ENCODE peak calls at places on chromosomes 4 and X, in nine cellular contexts. L is HCT116, V is cardiac fibroblast, G is B cell, Q is tibial nerve, W is HL-60, K is PC-3, T is astrocyte of the spinal cord, U is uterus. A is an unnamed sample.

GRCh38 chr4:168811793-168812651 is 198.0 kb downstream of the CBR4 start:
- DNase-seq in L (no peak), G (no peak), U (peak), V (peak), K (no peak), Q (no peak), W (no peak), T (peak), A (peak)

GRCh38 chrX:132433001-132433400 is 55.8 kb downstream of the MBNL3 start:
- DNase-seq in G (no peak), U (no peak), T (no peak), V (no peak), W (no peak), K (no peak), Q (no peak), L (no peak), A (no peak)

GRCh38 chr4:151276787-151277557 is at the start of gene PRSS48:
- DNase-seq in Q (no peak), K (peak), L (peak), W (peak), G (peak), U (peak), V (peak), T (peak), A (peak)

GRCh38 chr4:54954656-54955388 is 170.6 kb downstream of the KDR start:
- DNase-seq in U (no peak), W (no peak), K (no peak), G (no peak), Q (no peak), L (no peak), V (peak), T (no peak), A (no peak)

GRCh38 chr4:31458813-31459212 is 738.6 kb downstream of the PCDH7 start:
- DNase-seq in Q (no peak), K (no peak), T (peak), W (no peak), L (no peak), G (no peak), V (peak), U (no peak), A (peak)

GRCh38 chr4:6926681-6927478 is 17.3 kb downstream of the TBC1D14 start:
- DNase-seq in U (no peak), G (no peak), V (peak), T (no peak), W (no peak), Q (no peak), K (no peak), L (no peak), A (peak)

GRCh38 chrX:153474718-153475117 is 4.3 kb upstream of the HAUS7 start:
- DNase-seq in W (no peak), G (peak), V (peak), L (no peak), U (peak), Q (no peak), T (peak), K (peak), A (peak)

GRCh38 chr4:100430441-100430840 is 87.4 kb downstream of the EMCN start:
- DNase-seq in U (no peak), Q (no peak), W (peak), V (no peak), K (no peak), T (no peak), L (no peak), G (no peak), A (no peak)

GRCh38 chr4:7348946-7349900 is 85.5 kb downstream of the PSAPL1 start:
- DNase-seq in G (no peak), W (no peak), U (no peak), L (no peak), V (no peak), T (no peak), K (no peak), Q (no peak), A (no peak)

GRCh38 chr4:6620891-6621555 is 19.5 kb upstream of the MRFAP1 start:
- DNase-seq in W (no peak), L (no peak), T (no peak), V (no peak), U (no peak), K (no peak), G (no peak), Q (no peak), A (no peak)

GRCh38 chr4:155426953-155427352 is 50.2 kb upstream of the MAP9 start:
- DNase-seq in L (no peak), W (no peak), K (no peak), V (no peak), G (no peak), Q (no peak), U (no peak), T (no peak), A (no peak)

GRCh38 chrX:27251369-27251768 is 211.8 kb downstream of the PPP4R3C start:
- DNase-seq in V (no peak), K (no peak), L (no peak), U (no peak), W (no peak), G (no peak), T (no peak), Q (no peak), A (no peak)

GRCh38 chr4:153260553-153261306 is 56.5 kb downstream of the TRIM2 start:
- DNase-seq in U (peak), W (no peak), T (peak), Q (no peak), L (no peak), G (no peak), K (no peak), V (peak), A (peak)

GRCh38 chrX:125132274-125132673 is 187.4 kb upstream of the TEX13C start:
- DNase-seq in T (no peak), U (no peak), G (no peak), L (no peak), K (peak), W (peak), Q (no peak), V (no peak), A (no peak)

GRCh38 chrX:150161092-150161672 is 201.9 kb upstream of the MAMLD1 start:
- DNase-seq in W (no peak), V (no peak), K (no peak), Q (no peak), G (no peak), T (no peak), L (no peak), U (no peak), A (no peak)

GRCh38 chr4:105698607-105699006 is 9.9 kb downstream of the INTS12 start:
- DNase-seq in V (no peak), L (no peak), W (no peak), Q (no peak), U (no peak), G (no peak), T (no peak), K (no peak), A (no peak)

GRCh38 chr4:38867478-38868054 is at the start of gene FAM114A1:
- DNase-seq in V (peak), G (peak), L (no peak), U (peak), Q (peak), K (peak), T (peak), W (no peak), A (peak)

GRCh38 chr4:186782302-186782701 is 58.6 kb upstream of the FAT1 start:
- DNase-seq in W (no peak), G (no peak), Q (no peak), T (no peak), V (no peak), L (no peak), U (no peak), K (no peak), A (no peak)

GRCh38 chr4:2275546-2276251 is 13.8 kb upstream of the MXD4 start:
- DNase-seq in K (no peak), G (no peak), L (no peak), U (no peak), Q (no peak), W (no peak), V (no peak), T (no peak), A (no peak)

GRCh38 chr4:105058177-105058812 is 88.4 kb upstream of the TET2 start:
- DNase-seq in K (peak), T (peak), V (peak), W (no peak), U (no peak), Q (no peak), G (no peak), L (peak), A (peak)

GRCh38 chr4:146165840-146166239 is 9.7 kb upstream of the LSM6 start:
- DNase-seq in V (peak), W (no peak), K (peak), U (no peak), Q (no peak), G (no peak), T (peak), L (no peak), A (peak)

GRCh38 chrX:45788941-45789348 is 588.3 kb upstream of the DIPK2B start:
- DNase-seq in Q (no peak), U (no peak), T (no peak), K (no peak), V (peak), W (no peak), G (no peak), L (no peak), A (no peak)

GRCh38 chr4:1975880-1976279 is 32.9 kb downstream of the NELFA start:
- DNase-seq in T (no peak), V (no peak), L (no peak), K (no peak), W (no peak), U (no peak), Q (no peak), G (no peak), A (no peak)

GRCh38 chrX:45847966-45848365 is 647.3 kb upstream of the DIPK2B start:
- DNase-seq in W (no peak), G (no peak), U (no peak), T (no peak), K (no peak), L (no peak), V (no peak), Q (no peak), A (peak)

GRCh38 chr4:3342182-3342854 is 49.5 kb downstream of the RGS12 start:
- DNase-seq in L (no peak), U (no peak), V (peak), T (peak), K (peak), Q (no peak), G (no peak), W (no peak), A (peak)

GRCh38 chr4:73664470-73664869 is 44.2 kb upstream of the RASSF6 start:
- DNase-seq in K (no peak), Q (no peak), V (peak), G (no peak), W (no peak), U (no peak), L (no peak), T (no peak), A (no peak)

GRCh38 chr4:42350611-42351182 is 46.6 kb upstream of the SHISA3 start:
- DNase-seq in T (no peak), L (no peak), Q (no peak), U (no peak), V (no peak), K (no peak), G (no peak), W (no peak), A (no peak)

GRCh38 chr4:125062079-125062478 is 252.7 kb upstream of the FAT4 start:
- DNase-seq in T (no peak), V (no peak), K (peak), L (no peak), U (no peak), Q (no peak), W (no peak), G (no peak), A (no peak)

GRCh38 chrX:136304493-136304892 is 3.7 kb downstream of the ADGRG4 start:
- DNase-seq in W (no peak), Q (no peak), U (no peak), L (no peak), K (no peak), V (no peak), T (no peak), G (no peak), A (no peak)
- TF ChIP-seq CTCF in W (no peak), Q (no peak), U (no peak), L (no peak), K (peak), V (no peak), T (no peak), G (no peak), A (no peak)

GRCh38 chrX:100895365-100896075 is 21.4 kb upstream of the NOX1 start:
- DNase-seq in U (no peak), V (peak), T (peak), W (no peak), K (peak), L (peak), Q (no peak), G (peak), A (peak)
- TF ChIP-seq CTCF in U (no peak), V (peak), T (peak), W (no peak), K (peak), L (peak), Q (no peak), G (peak), A (peak)

DNA sequence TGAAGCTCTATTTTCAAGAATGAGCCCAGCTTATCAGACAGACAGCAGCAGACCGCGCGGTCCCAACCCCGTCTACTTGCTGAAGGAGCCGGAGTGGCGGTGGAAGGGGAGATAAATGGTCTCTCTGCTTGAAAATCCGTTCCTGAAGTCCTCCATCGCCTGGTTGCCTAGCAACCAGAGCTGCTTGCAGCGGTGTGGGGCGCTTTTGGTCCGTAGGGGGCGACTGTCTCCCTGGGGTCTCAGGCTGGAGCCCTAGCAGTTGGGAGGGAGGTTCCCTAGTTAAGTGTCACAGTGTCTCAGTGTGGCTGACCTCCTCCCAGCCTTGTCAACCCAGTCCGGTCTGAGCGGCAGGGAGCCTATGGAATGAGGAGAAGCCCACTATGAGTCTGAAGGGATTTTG is 8.3 kb upstream of the DLG3 start:
- DNase-seq in G (peak), L (no peak), K (no peak), Q (no peak), V (peak), U (no peak), T (no peak), W (no peak), A (no peak)
- TF ChIP-seq CTCF in G (no peak), L (no peak), K (no peak), Q (no peak), V (peak), U (no peak), T (peak), W (no peak), A (no peak)

DNA sequence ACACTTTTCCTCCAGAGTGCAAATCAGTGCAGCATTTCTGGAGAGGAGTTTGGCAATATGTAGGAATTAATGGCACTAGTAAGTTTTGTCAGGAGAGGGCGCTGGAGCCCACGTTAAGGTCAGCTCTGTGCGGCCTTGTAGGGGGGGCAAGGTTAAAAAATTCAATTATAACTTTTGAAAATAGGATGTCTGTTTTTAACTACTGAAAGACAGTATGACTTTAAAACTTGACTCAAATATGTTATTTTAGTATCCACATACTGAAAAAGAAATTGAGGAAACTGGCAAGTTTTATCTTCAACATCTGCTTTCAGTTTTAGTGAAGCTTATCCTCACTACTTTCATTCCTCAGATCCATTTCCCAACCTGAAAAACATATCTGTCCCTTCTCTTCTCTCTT is 30.9 kb upstream of the HSD17B13 start:
- DNase-seq in K (peak), Q (no peak), V (peak), L (peak), G (peak), W (no peak), U (peak), T (peak), A (peak)
- TF ChIP-seq CTCF in K (peak), Q (peak), V (peak), L (peak), G (peak), W (no peak), U (peak), T (peak), A (peak)

DNA sequence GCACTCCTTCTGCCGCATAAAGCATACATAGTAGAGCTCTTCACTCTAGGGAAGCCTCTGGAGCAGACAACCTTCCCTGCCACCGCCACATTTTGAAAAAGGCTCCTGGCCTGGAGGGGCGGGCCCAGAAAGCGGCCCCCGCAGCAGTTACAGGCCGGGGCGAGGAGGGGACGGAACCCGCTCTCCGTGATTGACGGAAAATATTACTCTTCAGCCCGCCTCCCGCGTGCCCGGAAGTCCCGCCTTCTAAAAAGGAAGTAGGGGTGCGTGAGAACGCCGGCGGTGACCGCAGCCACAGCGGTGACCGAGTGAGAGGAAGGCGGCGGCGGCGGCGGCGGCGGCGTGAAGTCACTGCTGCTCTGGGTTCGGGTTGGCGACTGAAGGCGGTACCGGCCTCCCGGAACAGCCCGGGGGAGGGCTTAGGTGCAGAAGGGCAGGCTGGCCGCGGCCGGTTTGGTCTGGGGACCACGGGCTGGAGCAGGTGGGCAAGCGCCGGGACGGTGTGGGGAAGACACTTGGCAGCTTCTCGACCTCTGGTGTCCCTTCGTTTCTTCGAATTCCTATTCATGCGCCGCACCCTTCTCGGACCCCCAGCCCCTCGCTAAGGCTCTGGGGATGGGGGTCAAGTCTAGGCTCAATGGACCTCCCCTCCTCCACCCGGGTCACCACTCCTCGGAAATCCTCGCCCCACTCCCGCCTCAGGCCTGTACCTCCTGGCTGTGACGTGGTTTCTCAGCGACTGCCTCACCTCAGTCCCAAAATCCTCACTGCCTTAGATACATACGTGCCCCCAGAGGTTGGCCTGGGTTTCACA is at the start of gene HCCS:
- DNase-seq in G (peak), K (peak), T (peak), W (peak), L (peak), Q (peak), U (peak), V (peak), A (peak)
- TF ChIP-seq CTCF in G (no peak), K (no peak), T (no peak), W (no peak), L (no peak), Q (no peak), U (no peak), V (no peak), A (no peak)

DNA sequence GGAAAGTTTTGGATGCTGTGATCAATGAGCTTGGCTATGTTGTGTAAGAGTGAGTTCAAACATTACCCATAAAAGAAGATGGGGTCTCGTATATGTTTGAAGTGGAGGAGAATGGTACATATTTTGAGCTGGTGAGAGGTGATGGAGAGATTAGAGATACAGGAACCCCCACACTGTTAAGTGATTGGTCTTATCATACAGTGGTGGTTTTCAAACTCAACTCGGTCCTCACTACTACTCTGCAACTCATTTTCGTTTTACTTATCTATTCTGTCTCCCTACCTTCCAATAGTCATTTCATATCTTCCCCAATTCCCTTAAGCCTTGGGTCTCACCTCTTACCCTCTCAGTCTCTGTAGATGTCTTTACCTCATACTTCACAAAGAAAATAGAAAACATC is 16.4 kb upstream of the TNIP3 start:
- DNase-seq in U (no peak), W (no peak), K (no peak), T (no peak), Q (no peak), L (no peak), V (no peak), G (no peak), A (no peak)
- TF ChIP-seq CTCF in U (no peak), W (no peak), K (no peak), T (no peak), Q (no peak), L (no peak), V (no peak), G (no peak), A (no peak)